ENCODE peak calls at places on chromosomes 7 and 10, in nine cellular contexts. One of them, this sample, is unnamed.

GRCh38 chr10:70678757-70679489 is 6.6 kb downstream of the ADAMTS14 start:
- DNase-seq in colonic mucosa: no peak
- DNase-seq in left ventricle myocardium inferior: no peak
- DNase-seq in IMR-90: no peak
- DNase-seq in uterus: no peak
- DNase-seq in astrocyte: no peak
- DNase-seq in psoas muscle: no peak
- DNase-seq in neuronal stem cell: no peak
- DNase-seq in CD4-positive, alpha-beta T cell: no peak
- DNase-seq in this sample: no peak

GRCh38 chr10:90293629-90294028 is 564.2 kb downstream of the HTR7 start:
- DNase-seq in colonic mucosa: no peak
- DNase-seq in left ventricle myocardium inferior: no peak
- DNase-seq in IMR-90: no peak
- DNase-seq in uterus: no peak
- DNase-seq in astrocyte: no peak
- DNase-seq in psoas muscle: no peak
- DNase-seq in neuronal stem cell: no peak
- DNase-seq in CD4-positive, alpha-beta T cell: no peak
- DNase-seq in this sample: no peak

GRCh38 chr10:97163646-97164535 is 21.9 kb downstream of the SLIT1 start:
- DNase-seq in colonic mucosa: no peak
- DNase-seq in left ventricle myocardium inferior: no peak
- DNase-seq in IMR-90: no peak
- DNase-seq in uterus: no peak
- DNase-seq in astrocyte: no peak
- DNase-seq in psoas muscle: no peak
- DNase-seq in neuronal stem cell: no peak
- DNase-seq in CD4-positive, alpha-beta T cell: no peak
- DNase-seq in this sample: no peak

GRCh38 chr10:34013235-34013634 is 678.8 kb upstream of the NRP1 start:
- DNase-seq in colonic mucosa: no peak
- DNase-seq in left ventricle myocardium inferior: no peak
- DNase-seq in IMR-90: no peak
- DNase-seq in uterus: no peak
- DNase-seq in astrocyte: no peak
- DNase-seq in psoas muscle: no peak
- DNase-seq in neuronal stem cell: no peak
- DNase-seq in CD4-positive, alpha-beta T cell: no peak
- DNase-seq in this sample: no peak

GRCh38 chr10:22340362-22341189 is 4.7 kb upstream of the SPAG6 start:
- DNase-seq in colonic mucosa: peak
- DNase-seq in left ventricle myocardium inferior: peak
- DNase-seq in IMR-90: peak
- DNase-seq in uterus: peak
- DNase-seq in astrocyte: peak
- DNase-seq in psoas muscle: peak
- DNase-seq in neuronal stem cell: peak
- DNase-seq in CD4-positive, alpha-beta T cell: peak
- DNase-seq in this sample: peak

GRCh38 chr10:35270100-35270499 is 66.2 kb upstream of the CCNY start:
- DNase-seq in colonic mucosa: no peak
- DNase-seq in left ventricle myocardium inferior: no peak
- DNase-seq in IMR-90: peak
- DNase-seq in uterus: no peak
- DNase-seq in astrocyte: no peak
- DNase-seq in psoas muscle: no peak
- DNase-seq in neuronal stem cell: no peak
- DNase-seq in CD4-positive, alpha-beta T cell: no peak
- DNase-seq in this sample: no peak

GRCh38 chr10:84541289-84541637 is 212.9 kb downstream of the CCSER2 start:
- DNase-seq in colonic mucosa: no peak
- DNase-seq in left ventricle myocardium inferior: no peak
- DNase-seq in IMR-90: no peak
- DNase-seq in uterus: no peak
- DNase-seq in astrocyte: no peak
- DNase-seq in psoas muscle: no peak
- DNase-seq in neuronal stem cell: no peak
- DNase-seq in CD4-positive, alpha-beta T cell: no peak
- DNase-seq in this sample: no peak

GRCh38 chr10:84704101-84704500 is 375.7 kb downstream of the CCSER2 start:
- DNase-seq in colonic mucosa: no peak
- DNase-seq in left ventricle myocardium inferior: no peak
- DNase-seq in IMR-90: no peak
- DNase-seq in uterus: no peak
- DNase-seq in astrocyte: no peak
- DNase-seq in psoas muscle: no peak
- DNase-seq in neuronal stem cell: no peak
- DNase-seq in CD4-positive, alpha-beta T cell: no peak
- DNase-seq in this sample: no peak

GRCh38 chr7:111558948-111559347 is 3.3 kb downstream of the IMMP2L start:
- DNase-seq in colonic mucosa: no peak
- DNase-seq in left ventricle myocardium inferior: no peak
- DNase-seq in IMR-90: peak
- DNase-seq in uterus: no peak
- DNase-seq in astrocyte: no peak
- DNase-seq in psoas muscle: no peak
- DNase-seq in neuronal stem cell: no peak
- DNase-seq in CD4-positive, alpha-beta T cell: no peak
- DNase-seq in this sample: no peak

GRCh38 chr10:109412353-109412752 is 511.0 kb downstream of the XPNPEP1 start:
- DNase-seq in colonic mucosa: no peak
- DNase-seq in left ventricle myocardium inferior: no peak
- DNase-seq in IMR-90: no peak
- DNase-seq in uterus: no peak
- DNase-seq in astrocyte: no peak
- DNase-seq in psoas muscle: no peak
- DNase-seq in neuronal stem cell: no peak
- DNase-seq in CD4-positive, alpha-beta T cell: no peak
- DNase-seq in this sample: no peak

GRCh38 chr10:78953124-78954008 is 115.4 kb upstream of the ZMIZ1 start:
- DNase-seq in colonic mucosa: no peak
- DNase-seq in left ventricle myocardium inferior: peak
- DNase-seq in IMR-90: no peak
- DNase-seq in uterus: peak
- DNase-seq in astrocyte: peak
- DNase-seq in psoas muscle: peak
- DNase-seq in neuronal stem cell: no peak
- DNase-seq in CD4-positive, alpha-beta T cell: no peak
- DNase-seq in this sample: no peak

GRCh38 chr7:71132521-71133231 is 732 bp downstream of the GALNT17 start:
- DNase-seq in colonic mucosa: no peak
- DNase-seq in left ventricle myocardium inferior: peak
- DNase-seq in IMR-90: no peak
- DNase-seq in uterus: peak
- DNase-seq in astrocyte: peak
- DNase-seq in psoas muscle: peak
- DNase-seq in neuronal stem cell: peak
- DNase-seq in CD4-positive, alpha-beta T cell: no peak
- DNase-seq in this sample: no peak

GRCh38 chr7:134458341-134458805 is 527 bp downstream of the AKR1B1 start:
- DNase-seq in colonic mucosa: peak
- DNase-seq in left ventricle myocardium inferior: peak
- DNase-seq in IMR-90: peak
- DNase-seq in uterus: peak
- DNase-seq in astrocyte: no peak
- DNase-seq in psoas muscle: peak
- DNase-seq in neuronal stem cell: peak
- DNase-seq in CD4-positive, alpha-beta T cell: peak
- DNase-seq in this sample: no peak

GRCh38 chr10:58555170-58555929 is 42.7 kb downstream of the BICC1 start:
- DNase-seq in colonic mucosa: no peak
- DNase-seq in left ventricle myocardium inferior: no peak
- DNase-seq in IMR-90: no peak
- DNase-seq in uterus: no peak
- DNase-seq in astrocyte: no peak
- DNase-seq in psoas muscle: no peak
- DNase-seq in neuronal stem cell: no peak
- DNase-seq in CD4-positive, alpha-beta T cell: no peak
- DNase-seq in this sample: no peak

GRCh38 chr7:37942934-37943610 is 22.6 kb downstream of the EPDR1 start:
- DNase-seq in colonic mucosa: peak
- DNase-seq in left ventricle myocardium inferior: peak
- DNase-seq in IMR-90: no peak
- DNase-seq in uterus: peak
- DNase-seq in astrocyte: peak
- DNase-seq in psoas muscle: peak
- DNase-seq in neuronal stem cell: peak
- DNase-seq in CD4-positive, alpha-beta T cell: no peak
- DNase-seq in this sample: no peak
- H3K27ac ChIP-seq in colonic mucosa: peak
- H3K27ac ChIP-seq in left ventricle myocardium inferior: peak
- H3K27ac ChIP-seq in IMR-90: no peak
- H3K27ac ChIP-seq in uterus: peak
- H3K27ac ChIP-seq in astrocyte: no peak
- H3K27ac ChIP-seq in psoas muscle: peak
- H3K27ac ChIP-seq in neuronal stem cell: no peak
- H3K27ac ChIP-seq in CD4-positive, alpha-beta T cell: no peak
- H3K27ac ChIP-seq in this sample: no peak

DNA sequence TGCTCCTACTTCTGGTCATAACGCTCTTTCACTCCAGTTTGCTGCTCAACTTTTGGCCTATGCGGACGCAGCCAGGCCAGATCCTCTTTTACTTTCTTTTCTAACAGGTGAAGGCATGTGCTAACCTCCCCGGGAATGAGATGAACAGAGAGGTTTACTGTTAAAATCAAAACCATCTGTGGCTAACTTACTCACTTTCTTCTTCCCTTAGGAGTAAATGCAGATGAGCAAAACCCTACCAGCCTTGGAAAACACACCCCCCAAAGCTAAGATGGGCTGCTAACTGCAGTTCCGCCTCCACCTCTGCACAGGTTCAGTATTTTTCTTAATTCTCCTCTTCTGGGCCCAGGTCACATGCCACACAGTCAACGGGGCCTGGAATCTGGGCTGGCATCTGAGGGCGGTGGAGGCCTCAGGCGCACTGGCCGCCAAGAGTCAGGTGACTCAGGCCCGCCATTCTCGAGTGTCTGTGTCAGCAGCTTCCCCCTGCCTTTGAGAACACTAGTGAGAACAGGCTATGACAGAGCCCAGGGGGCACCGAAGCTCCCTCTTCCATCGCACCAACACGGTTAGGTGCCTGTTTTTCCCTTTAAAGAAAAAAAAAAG is 11.1 kb downstream of the FAM53B start:
- DNase-seq in colonic mucosa: peak
- DNase-seq in left ventricle myocardium inferior: peak
- DNase-seq in IMR-90: peak
- DNase-seq in uterus: peak
- DNase-seq in astrocyte: peak
- DNase-seq in psoas muscle: peak
- DNase-seq in neuronal stem cell: no peak
- DNase-seq in CD4-positive, alpha-beta T cell: peak
- DNase-seq in this sample: no peak
- H3K27ac ChIP-seq in colonic mucosa: peak
- H3K27ac ChIP-seq in left ventricle myocardium inferior: peak
- H3K27ac ChIP-seq in IMR-90: no peak
- H3K27ac ChIP-seq in uterus: peak
- H3K27ac ChIP-seq in astrocyte: no peak
- H3K27ac ChIP-seq in psoas muscle: peak
- H3K27ac ChIP-seq in neuronal stem cell: no peak
- H3K27ac ChIP-seq in CD4-positive, alpha-beta T cell: peak
- H3K27ac ChIP-seq in this sample: no peak

GRCh38 chr7:137969828-137970227 is 32.1 kb downstream of the CREB3L2 start:
- DNase-seq in colonic mucosa: no peak
- DNase-seq in left ventricle myocardium inferior: no peak
- DNase-seq in IMR-90: no peak
- DNase-seq in uterus: no peak
- DNase-seq in astrocyte: no peak
- DNase-seq in psoas muscle: no peak
- DNase-seq in neuronal stem cell: no peak
- DNase-seq in CD4-positive, alpha-beta T cell: no peak
- DNase-seq in this sample: no peak

GRCh38 chr7:137967143-137968018 is 34.5 kb downstream of the CREB3L2 start:
- DNase-seq in colonic mucosa: no peak
- DNase-seq in left ventricle myocardium inferior: no peak
- DNase-seq in IMR-90: peak
- DNase-seq in uterus: no peak
- DNase-seq in astrocyte: peak
- DNase-seq in psoas muscle: no peak
- DNase-seq in neuronal stem cell: no peak
- DNase-seq in CD4-positive, alpha-beta T cell: no peak
- DNase-seq in this sample: no peak

GRCh38 chr7:137966636-137967142 is 35.2 kb downstream of the CREB3L2 start:
- DNase-seq in colonic mucosa: no peak
- DNase-seq in left ventricle myocardium inferior: no peak
- DNase-seq in IMR-90: no peak
- DNase-seq in uterus: no peak
- DNase-seq in astrocyte: no peak
- DNase-seq in psoas muscle: no peak
- DNase-seq in neuronal stem cell: no peak
- DNase-seq in CD4-positive, alpha-beta T cell: no peak
- DNase-seq in this sample: no peak

GRCh38 chr7:137970263-137970975 is 31.5 kb downstream of the CREB3L2 start:
- DNase-seq in colonic mucosa: no peak
- DNase-seq in left ventricle myocardium inferior: peak
- DNase-seq in IMR-90: peak
- DNase-seq in uterus: peak
- DNase-seq in astrocyte: peak
- DNase-seq in psoas muscle: peak
- DNase-seq in neuronal stem cell: no peak
- DNase-seq in CD4-positive, alpha-beta T cell: no peak
- DNase-seq in this sample: no peak

DNA sequence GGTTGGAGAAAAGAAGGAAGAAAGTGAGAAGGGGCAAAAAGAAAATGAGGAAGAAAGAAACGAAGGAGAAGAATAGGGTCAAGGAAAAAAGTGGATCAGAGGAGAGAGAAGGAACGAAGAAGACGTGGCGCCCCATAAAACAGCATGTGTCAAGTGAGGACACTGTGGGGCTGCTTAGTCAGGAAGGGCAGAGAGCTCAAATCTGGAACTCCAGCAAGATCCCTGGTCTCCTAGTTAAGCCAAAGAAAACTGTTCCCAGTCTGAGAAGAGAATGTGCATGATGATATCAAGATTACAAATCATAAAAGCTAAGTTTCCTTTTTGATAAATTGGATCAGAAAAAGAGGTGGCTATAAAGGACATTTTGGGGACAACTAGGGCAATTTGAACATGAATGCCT is 33.0 kb downstream of the CREB3L2 start:
- DNase-seq in colonic mucosa: no peak
- DNase-seq in left ventricle myocardium inferior: no peak
- DNase-seq in IMR-90: no peak
- DNase-seq in uterus: no peak
- DNase-seq in astrocyte: no peak
- DNase-seq in psoas muscle: no peak
- DNase-seq in neuronal stem cell: no peak
- DNase-seq in CD4-positive, alpha-beta T cell: no peak
- DNase-seq in this sample: no peak
- H3K27ac ChIP-seq in colonic mucosa: no peak
- H3K27ac ChIP-seq in left ventricle myocardium inferior: peak
- H3K27ac ChIP-seq in IMR-90: no peak
- H3K27ac ChIP-seq in uterus: no peak
- H3K27ac ChIP-seq in astrocyte: peak
- H3K27ac ChIP-seq in psoas muscle: no peak
- H3K27ac ChIP-seq in neuronal stem cell: no peak
- H3K27ac ChIP-seq in CD4-positive, alpha-beta T cell: no peak
- H3K27ac ChIP-seq in this sample: no peak

DNA sequence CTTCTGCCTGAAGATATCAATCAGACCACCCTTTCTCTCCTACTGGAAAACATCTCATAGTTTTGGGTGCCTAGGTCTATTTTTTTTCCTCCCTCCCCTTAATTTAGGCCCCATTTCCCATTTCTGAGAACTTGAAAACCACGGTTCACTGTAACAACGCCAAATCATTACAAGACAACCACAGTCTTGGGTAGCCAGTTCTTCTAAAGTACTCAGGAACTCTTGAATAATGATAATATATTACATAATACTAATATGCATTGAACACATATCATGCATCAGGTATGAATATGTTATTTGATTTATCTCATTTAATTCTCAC is 185.2 kb upstream of the ADO start:
- DNase-seq in colonic mucosa: no peak
- DNase-seq in left ventricle myocardium inferior: no peak
- DNase-seq in IMR-90: peak
- DNase-seq in uterus: no peak
- DNase-seq in astrocyte: peak
- DNase-seq in psoas muscle: no peak
- DNase-seq in neuronal stem cell: no peak
- DNase-seq in CD4-positive, alpha-beta T cell: no peak
- DNase-seq in this sample: no peak
- H3K27ac ChIP-seq in colonic mucosa: no peak
- H3K27ac ChIP-seq in left ventricle myocardium inferior: no peak
- H3K27ac ChIP-seq in IMR-90: no peak
- H3K27ac ChIP-seq in uterus: no peak
- H3K27ac ChIP-seq in astrocyte: no peak
- H3K27ac ChIP-seq in psoas muscle: no peak
- H3K27ac ChIP-seq in neuronal stem cell: no peak
- H3K27ac ChIP-seq in CD4-positive, alpha-beta T cell: no peak
- H3K27ac ChIP-seq in this sample: no peak

This sample was measured in HCT116.